ENCODE peak calls at places on chromosomes 4 and X, in four cellular contexts. G is SK-N-SH, V is K562, W is astrocyte. P is an unnamed sample.

GRCh38 chr4:2832309-2832980 is 11.2 kb upstream of the ADD1 start:
- DNase-seq in W (no peak), V (no peak), G (peak; percentile 17), P (no peak)

GRCh38 chrX:108310511-108310910 is 127.7 kb downstream of the COL4A6 start:
- DNase-seq in W (peak; percentile 3), G (no peak), V (no peak), P (no peak)

GRCh38 chrX:118976599-118977340 is 2.4 kb downstream of the LONRF3 start:
- DNase-seq in G (peak; percentile 61), W (no peak), V (peak; percentile 44), P (no peak)

GRCh38 chrX:47523297-47523696 is 37.7 kb upstream of the ARAF start:
- DNase-seq in G (peak; percentile 91), W (peak; percentile 30), V (peak; percentile 81), P (peak; percentile 36)

GRCh38 chr4:101983835-101984234 is 193.3 kb downstream of the BANK1 start:
- DNase-seq in V (no peak), G (no peak), W (no peak), P (no peak)

GRCh38 chr4:185638548-185639301 is 103.4 kb upstream of the PDLIM3 start:
- DNase-seq in V (no peak), W (no peak), G (peak; percentile 71), P (no peak)

GRCh38 chr4:79467246-79467932 is 59.4 kb upstream of the GK2 start:
- DNase-seq in V (no peak), G (no peak), W (peak; percentile 23), P (no peak)

GRCh38 chrX:18994713-18995112 is 10.8 kb upstream of the PHKA2 start:
- DNase-seq in V (no peak), W (peak; percentile 85), G (no peak), P (peak; percentile 70)

GRCh38 chr4:65825121-65825520 is 154.8 kb upstream of the EPHA5 start:
- DNase-seq in W (peak; percentile 75), V (no peak), G (no peak), P (peak; percentile 59)

GRCh38 chrX:148417934-148418333 is 82.5 kb upstream of the AFF2 start:
- DNase-seq in G (no peak), W (peak; percentile 51), V (no peak), P (peak; percentile 83)

GRCh38 chr4:53321151-53321987 is 44.5 kb downstream of the SCFD2 start:
- DNase-seq in G (no peak), W (peak; percentile 88), V (no peak), P (peak; percentile 61)

GRCh38 chr4:88802138-88802537 is 104.5 kb upstream of the NAP1L5 start:
- DNase-seq in G (no peak), W (no peak), V (no peak), P (no peak)

GRCh38 chrX:97238632-97239031 is 354.9 kb downstream of the RPA4 start:
- DNase-seq in G (no peak), V (no peak), W (peak; percentile 60), P (no peak)

GRCh38 chr4:141610365-141610764 is 26.0 kb upstream of the IL15 start:
- DNase-seq in G (no peak), W (no peak), V (no peak), P (no peak)

GRCh38 chr4:82044141-82044993 is 329.4 kb downstream of the HNRNPD start:
- DNase-seq in G (peak; percentile 34), V (no peak), W (peak; percentile 14), P (peak; percentile 77)

GRCh38 chrX:112083624-112084326 is 1.2 kb upstream of the TRPC5 start:
- DNase-seq in W (no peak), V (no peak), G (no peak), P (no peak)

GRCh38 chrX:15567886-15568616 is 32.7 kb downstream of the ACE2 start:
- DNase-seq in G (no peak), W (no peak), V (no peak), P (peak; percentile 18)

GRCh38 chr4:91089194-91089593 is 962.0 kb downstream of the CCSER1 start:
- DNase-seq in V (no peak), G (no peak), W (no peak), P (no peak)

DNA sequence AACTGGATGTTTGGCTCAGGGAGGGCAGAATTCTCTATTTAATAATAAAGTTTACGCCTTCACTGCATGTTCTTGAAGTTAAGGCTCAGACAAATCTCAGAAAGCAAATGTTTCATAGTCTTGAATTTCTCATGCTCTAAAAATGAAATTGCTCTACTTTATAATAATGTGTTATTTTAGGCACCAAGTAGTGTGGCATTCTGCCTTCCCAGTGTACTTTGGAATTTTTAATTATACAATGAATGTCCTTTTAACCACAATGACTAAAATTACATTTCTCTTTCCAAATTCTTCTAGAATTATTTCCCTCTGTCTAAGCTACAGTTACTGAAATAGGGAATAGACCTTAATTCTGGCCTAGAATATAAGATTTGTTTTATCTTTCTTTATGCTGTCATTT is 97.9 kb upstream of the PDE5A start:
- DNase-seq in G (no peak), V (no peak), W (peak; percentile 75), P (no peak)
- H3K9ac ChIP-seq in G (no peak overlapping the region), V (no peak overlapping the region), W (no peak overlapping the region), P (no peak overlapping the region)

GRCh38 chr4:16643852-16644251 is 254.6 kb downstream of the LDB2 start:
- DNase-seq in G (no peak), V (no peak), W (no peak), P (no peak)
- H3K9ac ChIP-seq in G (no peak overlapping the region), V (no peak overlapping the region), W (no peak overlapping the region), P (no peak overlapping the region)

GRCh38 chr4:13617801-13618200 is 9.7 kb downstream of the BOD1L1 start:
- DNase-seq in W (no peak), G (no peak), V (no peak), P (no peak)
- H3K9ac ChIP-seq in W (no peak overlapping the region), G (no peak overlapping the region), V (no peak overlapping the region), P (no peak overlapping the region)

DNA sequence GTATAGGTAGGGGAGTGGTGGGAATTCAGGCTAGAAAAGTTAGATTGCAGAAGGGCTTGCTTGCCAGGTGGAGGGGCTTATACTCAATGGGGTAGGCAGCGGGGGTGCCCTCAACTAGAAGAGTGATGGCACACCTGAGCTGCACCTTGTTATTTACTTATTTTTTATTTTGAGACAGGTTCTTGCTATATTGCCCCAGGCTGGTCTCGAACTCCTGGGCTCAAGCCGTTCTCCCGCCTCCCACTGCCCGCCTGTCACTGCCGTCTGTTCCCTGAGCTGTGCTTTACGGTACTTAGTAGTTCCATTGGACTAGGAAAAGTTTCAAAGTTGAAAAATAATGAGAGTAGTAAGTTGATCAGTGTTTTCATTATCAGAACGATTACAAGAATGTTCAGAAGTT is 2.0 kb downstream of the ZFX start:
- DNase-seq in G (no peak), W (no peak), V (no peak), P (no peak)
- H3K9ac ChIP-seq in G (peak overlapping the region; percentile 96), W (peak overlapping the region; percentile 94), V (peak overlapping the region; percentile 80), P (peak overlapping the region; percentile 87)

GRCh38 chr4:6967846-6968340 is 58.3 kb downstream of the TBC1D14 start:
- DNase-seq in G (no peak), V (no peak), W (no peak), P (no peak)

GRCh38 chr4:6971536-6972374 is 62.1 kb downstream of the TBC1D14 start:
- DNase-seq in W (no peak), G (no peak), V (no peak), P (no peak)

GRCh38 chr4:6968496-6968895 is 58.9 kb downstream of the TBC1D14 start:
- DNase-seq in W (no peak), G (no peak), V (no peak), P (no peak)

GRCh38 chr4:6972375-6972650 is 62.7 kb downstream of the TBC1D14 start:
- DNase-seq in W (no peak), V (no peak), G (no peak), P (no peak)

DNA sequence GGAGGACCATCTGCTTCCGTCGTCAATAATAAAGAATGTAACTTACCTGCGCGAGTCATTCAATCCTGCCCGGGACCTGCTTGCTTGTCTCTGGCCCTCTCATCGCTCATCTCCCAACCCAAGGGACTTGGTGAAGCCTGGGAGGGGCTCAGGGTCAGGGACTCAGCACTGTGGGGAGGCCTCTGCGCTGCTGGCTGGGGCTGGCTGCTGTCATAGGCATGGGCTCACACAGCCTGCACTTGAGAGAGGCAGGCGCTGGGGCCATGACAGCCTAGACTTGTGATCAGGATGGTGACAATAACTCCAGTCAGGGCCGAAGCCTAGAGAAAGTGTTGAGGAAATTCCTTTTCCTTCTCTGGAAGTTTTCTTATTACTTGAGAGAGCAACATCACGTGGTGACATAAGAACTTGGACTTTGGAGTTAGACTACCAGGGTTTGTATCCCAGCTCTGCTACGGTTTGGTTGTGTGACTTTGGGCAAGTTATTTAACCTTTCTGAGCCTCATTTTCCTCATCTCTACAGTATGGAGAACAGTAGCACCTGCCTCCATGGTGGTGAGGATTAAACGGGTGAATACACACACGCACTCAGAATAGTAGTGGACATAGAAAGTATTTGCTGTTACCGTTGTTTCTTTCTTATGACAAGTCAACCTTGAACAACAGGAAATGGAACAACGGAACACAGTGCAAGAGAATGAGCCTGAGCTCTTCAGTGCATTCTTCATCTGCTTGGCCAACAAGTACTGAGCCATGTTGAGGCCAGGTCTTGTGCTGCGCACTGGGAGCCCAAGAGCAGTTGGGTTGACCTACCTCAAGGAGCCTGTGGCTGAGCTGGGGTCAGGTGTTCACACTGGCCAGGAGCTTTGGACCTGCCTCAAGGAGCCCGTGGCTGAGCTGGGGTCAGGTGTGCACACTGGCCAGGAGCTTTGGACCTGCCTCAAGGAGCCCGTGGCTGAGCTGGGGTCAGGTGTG is 60.5 kb downstream of the TBC1D14 start:
- DNase-seq in V (no peak), W (no peak), G (no peak), P (no peak)
- H3K9ac ChIP-seq in V (no peak overlapping the region), W (no peak overlapping the region), G (no peak overlapping the region), P (no peak overlapping the region)

GRCh38 chrX:50071507-50071906 is 129.3 kb downstream of the AKAP4 start:
- DNase-seq in V (no peak), G (no peak), W (no peak), P (no peak)

GRCh38 chrX:50072110-50072509 is 128.7 kb downstream of the AKAP4 start:
- DNase-seq in V (no peak), W (no peak), G (no peak), P (no peak)

GRCh38 chrX:50081282-50081955 is 119.4 kb downstream of the AKAP4 start:
- DNase-seq in G (peak; percentile 27), V (no peak), W (no peak), P (no peak)

GRCh38 chrX:50073601-50074000 is 127.2 kb downstream of the AKAP4 start:
- DNase-seq in V (no peak), W (no peak), G (no peak), P (no peak)

GRCh38 chrX:50075630-50076349 is 125.0 kb downstream of the AKAP4 start:
- DNase-seq in V (no peak), G (no peak), W (no peak), P (no peak)
- H3K9ac ChIP-seq in V (no peak overlapping the region), G (no peak overlapping the region), W (no peak overlapping the region), P (no peak overlapping the region)

GRCh38 chrX:11364835-11365234 is 71.6 kb downstream of the AMELX start:
- DNase-seq in G (no peak), V (no peak), W (no peak), P (no peak)

GRCh38 chrX:11366998-11367595 is 73.9 kb downstream of the AMELX start:
- DNase-seq in G (no peak), W (no peak), V (no peak), P (no peak)

GRCh38 chrX:11367609-11368430 is 74.6 kb downstream of the AMELX start:
- DNase-seq in G (no peak), W (no peak), V (peak; percentile 62), P (no peak)

GRCh38 chrX:11365426-11365825 is 72.2 kb downstream of the AMELX start:
- DNase-seq in G (no peak), W (no peak), V (no peak), P (no peak)

GRCh38 chrX:11363069-11363594 is 69.9 kb downstream of the AMELX start:
- DNase-seq in W (no peak), V (no peak), G (no peak), P (no peak)
- H3K9ac ChIP-seq in W (no peak overlapping the region), V (no peak overlapping the region), G (no peak overlapping the region), P (no peak overlapping the region)